ENCODE peak calls at places on chromosomes 12 and 14, in seven cellular contexts. J is SK-N-SH, H is GM12878, C is fibroblast of lung, M is HCT116, A is IMR-90, T is upper lobe of left lung. E is an unnamed sample.

GRCh38 chr14:53596845-53597525 is 359.6 kb downstream of the BMP4 start:
- DNase-seq in J (no peak), H (no peak), C (no peak), M (no peak), A (peak; percentile 43), T (no peak), E (no peak)

GRCh38 chr12:122528992-122529391 is 1.9 kb downstream of the KNTC1 start:
- DNase-seq in J (no peak), H (no peak), C (no peak), M (no peak), A (no peak), T (no peak), E (no peak)

GRCh38 chr12:115456946-115457689 is 773.1 kb upstream of the TBX3 start:
- DNase-seq in J (no peak), H (no peak), C (no peak), M (peak; percentile 24), A (no peak), T (no peak), E (no peak)

GRCh38 chr12:58386136-58386535 is 444.8 kb downstream of the ATP23 start:
- DNase-seq in J (no peak), H (no peak), C (no peak), M (no peak), A (no peak), T (no peak), E (no peak)

GRCh38 chr14:103391048-103391447 is 5.8 kb downstream of the MARK3 start:
- DNase-seq in J (peak; percentile 61), H (no peak), C (peak; percentile 72), M (peak; percentile 48), A (peak; percentile 87), T (no peak), E (no peak)

GRCh38 chr14:81009339-81009738 is 53.9 kb downstream of the TSHR start:
- DNase-seq in J (no peak), H (no peak), C (no peak), M (no peak), A (no peak), T (no peak), E (no peak)

GRCh38 chr14:83023369-83023768 is 1489.7 kb upstream of the SEL1L start:
- DNase-seq in J (no peak), H (no peak), C (no peak), M (no peak), A (no peak), T (no peak), E (no peak)

GRCh38 chr12:111405856-111406473 is at the start of gene SH2B3:
- DNase-seq in J (no peak), H (no peak), C (peak; percentile 59), M (no peak), A (peak; percentile 48), T (no peak), E (no peak)

GRCh38 chr12:3071107-3071506 is 6.1 kb upstream of the TSPAN9 start:
- DNase-seq in J (no peak), H (no peak), C (peak; percentile 48), M (no peak), A (no peak), T (no peak), E (no peak)

GRCh38 chr12:116630762-116631161 is 71.6 kb downstream of the MAP1LC3B2 start:
- DNase-seq in J (no peak), H (no peak), C (no peak), M (no peak), A (no peak), T (no peak), E (no peak)

GRCh38 chr14:77638738-77639137 is 22.3 kb upstream of the SPTLC2 start:
- DNase-seq in J (no peak), H (no peak), C (peak; percentile 96), M (no peak), A (peak; percentile 97), T (no peak), E (no peak)

GRCh38 chr14:71620401-71620800 is 311.8 kb upstream of the RGS6 start:
- DNase-seq in J (no peak), H (no peak), C (peak; percentile 73), M (no peak), A (peak; percentile 82), T (no peak), E (no peak)

GRCh38 chr14:76863724-76864407 is 37.7 kb downstream of the LRRC74A start:
- DNase-seq in J (no peak), H (peak; percentile 13), C (no peak), M (no peak), A (no peak), T (no peak), E (no peak)

GRCh38 chr12:18284461-18284860 is 23.1 kb downstream of the PIK3C2G start:
- DNase-seq in J (no peak), H (no peak), C (no peak), M (no peak), A (no peak), T (no peak), E (no peak)

DNA sequence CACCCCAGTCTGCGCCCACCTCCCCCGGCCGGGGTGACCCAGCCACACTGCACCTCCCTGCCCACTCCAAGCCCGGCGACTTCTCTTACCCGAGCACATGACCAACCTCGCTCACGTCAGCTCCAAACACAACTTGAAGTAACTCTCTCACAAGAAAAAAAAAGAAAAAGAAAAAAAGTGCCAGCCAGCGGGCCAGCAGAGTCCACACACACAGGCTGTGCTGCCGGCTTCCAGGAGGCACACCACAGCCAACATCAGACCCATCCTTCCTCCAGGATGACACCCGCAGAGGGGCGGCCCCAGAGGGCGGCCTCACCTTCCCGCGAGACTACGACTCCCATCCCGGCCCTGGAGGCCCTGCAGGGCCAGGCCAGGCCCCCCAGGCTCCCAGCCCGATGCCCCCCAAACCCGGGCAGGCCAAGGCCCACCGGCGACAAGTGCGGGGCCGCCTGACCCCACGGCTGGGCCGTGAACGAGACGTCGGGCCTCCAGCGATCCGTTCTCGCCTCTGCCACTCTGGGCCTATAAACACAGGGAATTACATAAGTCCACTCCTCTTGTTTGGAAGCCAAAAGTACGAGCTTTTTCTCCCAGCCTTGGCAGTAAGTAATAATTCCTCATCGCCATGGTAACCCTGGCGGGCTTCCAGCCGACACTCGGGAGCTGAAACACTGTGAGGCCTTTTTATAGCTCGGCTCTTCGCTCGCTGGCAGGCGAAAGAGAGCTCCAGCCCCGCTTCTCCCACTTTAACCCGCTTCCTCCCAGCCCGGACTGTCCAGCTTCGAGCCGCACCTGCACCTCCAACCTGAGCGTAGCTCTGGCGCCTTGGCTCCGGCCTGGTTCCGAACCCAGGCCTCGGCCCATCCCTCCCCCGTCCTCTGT is 49.1 kb downstream of the NCOR2 start:
- DNase-seq in J (peak; percentile 90), H (no peak), C (peak; percentile 100), M (peak; percentile 56), A (peak; percentile 99), T (peak; percentile 91), E (peak; percentile 40)
- H3K27ac ChIP-seq in J (peak overlapping the region; percentile 90), H (no peak overlapping the region), C (peak overlapping the region; percentile 90), M (peak overlapping the region; percentile 88), A (peak overlapping the region; percentile 85), T (peak overlapping the region; percentile 86), E (peak overlapping the region; percentile 96)

GRCh38 chr14:29453045-29453444 is 474.6 kb downstream of the PRKD1 start:
- DNase-seq in J (no peak), H (no peak), C (no peak), M (no peak), A (no peak), T (no peak), E (no peak)
- H3K9me3 ChIP-seq in J (no peaks in the 10 kb centered on the region), H (no peaks in the 10 kb centered on the region), C (no peaks in the 10 kb centered on the region), M (peaks cover 34% of the 10 kb centered on the region), A (no peaks in the 10 kb centered on the region), T (no peaks in the 10 kb centered on the region), E (no peaks in the 10 kb centered on the region)

DNA sequence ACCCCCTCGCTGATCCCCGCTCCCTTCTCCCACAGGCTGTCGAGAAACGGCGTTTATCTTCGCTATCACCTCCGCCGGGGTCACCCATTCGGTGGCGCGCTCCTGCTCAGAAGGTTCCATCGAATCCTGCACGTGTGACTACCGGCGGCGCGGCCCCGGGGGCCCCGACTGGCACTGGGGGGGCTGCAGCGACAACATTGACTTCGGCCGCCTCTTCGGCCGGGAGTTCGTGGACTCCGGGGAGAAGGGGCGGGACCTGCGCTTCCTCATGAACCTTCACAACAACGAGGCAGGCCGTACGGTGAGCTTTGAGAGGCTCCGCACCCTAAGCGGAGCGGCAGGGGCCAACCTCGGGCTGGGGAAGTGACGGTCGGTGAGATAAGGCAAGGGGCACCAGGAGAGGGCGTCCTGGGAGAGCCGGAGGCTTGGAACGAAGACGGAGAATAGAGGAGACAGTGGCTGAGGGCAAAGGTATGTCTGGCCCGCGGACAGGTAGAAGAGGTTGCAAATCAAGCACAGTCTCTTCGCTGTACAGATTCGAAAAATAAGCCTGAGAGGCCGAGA is 2.3 kb downstream of the WNT1 start:
- DNase-seq in J (peak; percentile 62), H (no peak), C (no peak), M (no peak), A (no peak), T (peak; percentile 85), E (no peak)
- TF ChIP-seq CTCF in J (no peak), H (no peak), C (no peak), M (no peak), A (no peak), T (no peak), E (no peak)

GRCh38 chr12:123998344-123998941 is 25.4 kb downstream of the ZNF664 start:
- DNase-seq in J (no peak), H (no peak), C (no peak), M (no peak), A (peak; percentile 43), T (no peak), E (no peak)
- H3K27ac ChIP-seq in J (peak overlapping the region; percentile 18), H (no peak overlapping the region), C (no peak overlapping the region), M (no peak overlapping the region), A (peak overlapping the region; percentile 65), T (no peak overlapping the region), E (no peak overlapping the region)

GRCh38 chr12:31950088-31950487 is 9.1 kb upstream of the RESF1 start:
- DNase-seq in J (no peak), H (no peak), C (no peak), M (no peak), A (no peak), T (no peak), E (no peak)

GRCh38 chr12:31947971-31948370 is 11.2 kb upstream of the RESF1 start:
- DNase-seq in J (no peak), H (no peak), C (no peak), M (no peak), A (no peak), T (no peak), E (no peak)

GRCh38 chr12:31944299-31944698 is 14.9 kb upstream of the RESF1 start:
- DNase-seq in J (no peak), H (no peak), C (no peak), M (no peak), A (peak; percentile 6), T (no peak), E (no peak)
- H3K9me3 ChIP-seq in J (no peaks in the 10 kb centered on the region), H (peaks cover 15% of the 10 kb centered on the region), C (no peaks in the 10 kb centered on the region), M (no peaks in the 10 kb centered on the region), A (no peaks in the 10 kb centered on the region), T (no peaks in the 10 kb centered on the region), E (peaks cover 19% of the 10 kb centered on the region)

DNA sequence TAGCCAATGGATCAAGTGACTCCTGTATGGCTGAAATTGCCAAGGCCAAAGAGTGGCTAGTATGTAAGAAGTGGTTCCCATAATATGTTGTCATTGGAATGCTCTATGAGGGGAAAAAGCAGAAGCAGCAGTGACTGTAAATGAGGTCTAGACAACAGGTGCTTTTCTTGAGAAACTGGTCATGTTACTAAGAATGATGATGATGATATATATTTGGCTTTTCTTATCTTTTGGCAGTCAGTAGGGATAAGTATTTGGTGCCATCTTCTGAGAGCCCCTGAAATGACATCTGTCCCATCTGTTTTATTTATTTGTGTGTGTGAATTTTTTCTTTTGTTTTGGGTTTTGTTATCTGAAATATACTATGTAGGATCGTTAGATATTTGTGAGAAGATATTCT is 141.7 kb downstream of the SYT1 start:
- DNase-seq in J (no peak), H (no peak), C (peak; percentile 54), M (peak; percentile 12), A (peak; percentile 21), T (no peak), E (no peak)
- TF ChIP-seq CTCF in J (peak; percentile 46), H (no peak), C (no peak), M (peak; percentile 52), A (peak; percentile 51), T (no peak), E (no peak)